ENCODE peak calls at places on chromosomes 11 and 22, in four cellular contexts. I is K562, H is HL-60, D is GM12878. Z is an unnamed sample.
A peak's percentile ranks its signal among the peaks of the same experiment; 100 is the strongest.

GRCh38 chr22:41311487-41311886 is 10.2 kb downstream of the ZC3H7B start:
- DNase-seq in I (peak; percentile 72), H (no peak), D (no peak), Z (no peak)

GRCh38 chr11:73507086-73507485 is 90.8 kb downstream of the FAM168A start:
- DNase-seq in I (no peak), H (no peak), D (no peak), Z (no peak)

GRCh38 chr22:21585389-21585788 is 17.9 kb downstream of the UBE2L3 start:
- DNase-seq in I (no peak), H (no peak), D (no peak), Z (no peak)

GRCh38 chr22:18973264-18974031 is 37.4 kb upstream of the PRODH start:
- DNase-seq in I (no peak), H (no peak), D (no peak), Z (no peak)

GRCh38 chr11:45062974-45063635 is 83.3 kb upstream of the PRDM11 start:
- DNase-seq in I (no peak), H (no peak), D (no peak), Z (no peak)

GRCh38 chr22:36759481-36760159 is 16.3 kb downstream of the IFT27 start:
- DNase-seq in I (no peak), H (no peak), D (no peak), Z (no peak)

GRCh38 chr11:61752925-61753551 is 602 bp downstream of the MYRF start:
- DNase-seq in I (no peak), H (no peak), D (no peak), Z (no peak)

GRCh38 chr22:20455709-20456063 is 18.1 kb upstream of the SCARF2 start:
- DNase-seq in I (no peak), H (no peak), D (no peak), Z (no peak)

GRCh38 chr11:12449961-12450715 is 72.8 kb downstream of the PARVA start:
- DNase-seq in I (no peak), H (no peak), D (no peak), Z (no peak)

GRCh38 chr11:11985016-11985715 is 23.3 kb downstream of the DKK3 start:
- DNase-seq in I (no peak), H (no peak), D (no peak), Z (no peak)

GRCh38 chr11:129695543-129696308 is 119.9 kb upstream of the TMEM45B start:
- DNase-seq in I (peak; percentile 71), H (peak; percentile 16), D (no peak), Z (peak; percentile 37)

GRCh38 chr11:10641314-10642206 is 52.0 kb downstream of the IRAG1 start:
- DNase-seq in I (no peak), H (no peak), D (peak; percentile 62), Z (peak; percentile 48)

GRCh38 chr22:38567531-38568245 is 2.3 kb downstream of the DMC1 start:
- DNase-seq in I (no peak), H (no peak), D (no peak), Z (no peak)

GRCh38 chr11:78140392-78141077 is 1.1 kb upstream of the ALG8 start:
- DNase-seq in I (peak; percentile 44), H (no peak), D (no peak), Z (no peak)

GRCh38 chr11:62918531-62918930 is 2.6 kb downstream of the CHRM1 start:
- DNase-seq in I (no peak), H (no peak), D (no peak), Z (no peak)

GRCh38 chr22:27405672-27406388 is 395.7 kb downstream of the MN1 start:
- DNase-seq in I (peak; percentile 43), H (peak; percentile 1), D (no peak), Z (peak; percentile 44)

GRCh38 chr22:44711701-44712100 is 9.7 kb downstream of the PRR5 start:
- DNase-seq in I (no peak), H (no peak), D (no peak), Z (no peak)

GRCh38 chr11:119317592-119318239 is 786 bp upstream of the MCAM start:
- DNase-seq in I (no peak), H (no peak), D (no peak), Z (no peak)

GRCh38 chr11:41714101-41714500 is 254.6 kb upstream of the LRRC4C start:
- DNase-seq in I (no peak), H (no peak), D (no peak), Z (no peak)

GRCh38 chr11:131692151-131692550 is 321.7 kb downstream of the NTM start:
- DNase-seq in I (no peak), H (no peak), D (no peak), Z (no peak)

GRCh38 chr22:41524809-41525449 is 19.3 kb downstream of the POLR3H start:
- DNase-seq in I (no peak), H (peak; percentile 61), D (no peak), Z (peak; percentile 60)

GRCh38 chr11:10208045-10208674 is 85.9 kb downstream of the SBF2 start:
- DNase-seq in I (peak; percentile 41), H (no peak), D (peak; percentile 32), Z (no peak)

GRCh38 chr11:75812542-75813040 is 2.4 kb upstream of the UVRAG start:
- DNase-seq in I (no peak), H (no peak), D (no peak), Z (no peak)

GRCh38 chr22:25942126-25942988 is 200.4 kb downstream of the MYO18B start:
- DNase-seq in I (no peak), H (no peak), D (no peak), Z (no peak)

GRCh38 chr11:27192184-27192583 is 151.6 kb downstream of the BBOX1 start:
- DNase-seq in I (no peak), H (no peak), D (no peak), Z (no peak)

GRCh38 chr11:27200779-27201453 is 160.3 kb downstream of the BBOX1 start:
- DNase-seq in I (no peak), H (no peak), D (no peak), Z (no peak)

GRCh38 chr11:27194976-27195375 is 154.4 kb downstream of the BBOX1 start:
- DNase-seq in I (no peak), H (no peak), D (no peak), Z (no peak)

GRCh38 chr11:27193434-27194225 is 153.0 kb downstream of the BBOX1 start:
- DNase-seq in I (peak; percentile 15), H (no peak), D (no peak), Z (no peak)

DNA sequence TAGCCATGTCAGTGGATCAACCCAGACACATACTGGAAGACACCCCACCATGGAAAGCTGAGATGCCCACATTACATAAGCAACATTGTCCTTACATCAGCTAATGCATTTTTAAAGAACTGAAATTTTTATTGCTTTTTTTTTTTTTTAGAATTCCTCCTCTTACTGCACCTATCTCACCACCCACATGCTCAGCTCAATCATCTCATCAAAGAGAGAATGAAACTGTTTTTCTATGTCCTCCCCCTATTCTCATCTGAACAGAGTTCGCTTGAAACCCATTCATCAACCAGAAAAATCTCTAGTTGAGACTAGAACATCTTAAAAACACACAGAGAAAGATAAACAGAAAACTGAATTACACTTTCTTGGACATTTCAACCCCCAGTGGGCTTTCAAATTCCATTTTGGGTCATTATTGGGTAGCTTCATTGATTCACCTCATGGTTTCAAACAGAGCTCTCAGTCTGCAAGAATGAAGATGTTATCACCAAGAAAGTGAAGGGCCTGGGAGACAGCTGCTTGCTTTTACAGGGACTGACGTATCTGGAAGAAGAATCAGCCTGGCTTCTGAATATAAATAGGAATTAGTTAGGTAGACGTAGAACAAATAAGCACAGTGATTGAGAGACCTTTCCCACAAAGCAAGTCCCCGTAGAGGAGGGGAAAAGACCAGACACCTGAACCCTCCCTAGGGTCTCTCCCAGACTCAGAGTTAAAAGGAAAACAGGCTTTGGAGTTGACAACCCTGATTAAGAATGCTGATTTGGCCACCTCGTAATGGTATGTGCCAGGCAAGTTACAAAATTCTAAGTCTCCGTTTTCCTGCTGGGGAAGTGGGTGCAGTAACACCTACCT is 155.7 kb downstream of the BBOX1 start:
- DNase-seq in I (no peak), H (no peak), D (no peak), Z (no peak)
- TF ChIP-seq SPI1 in I (no peak), H (no peak), D (no peak), Z (no peak)

GRCh38 chr11:102572537-102573220 is 42.1 kb upstream of the MMP7 start:
- DNase-seq in I (no peak), H (no peak), D (no peak), Z (no peak)

GRCh38 chr11:102575016-102575415 is 44.5 kb upstream of the MMP7 start:
- DNase-seq in I (no peak), H (no peak), D (no peak), Z (no peak)

GRCh38 chr11:102577182-102577581 is 46.6 kb upstream of the MMP7 start:
- DNase-seq in I (no peak), H (peak; percentile 22), D (no peak), Z (no peak)

GRCh38 chr11:102576350-102576749 is 45.8 kb upstream of the MMP7 start:
- DNase-seq in I (no peak), H (no peak), D (no peak), Z (no peak)

GRCh38 chr11:102573851-102574250 is 43.3 kb upstream of the MMP7 start:
- DNase-seq in I (no peak), H (no peak), D (no peak), Z (no peak)
- TF ChIP-seq SPI1 in I (no peak), H (no peak), D (no peak), Z (no peak)

GRCh38 chr22:29320546-29320945 is 5.0 kb upstream of the RASL10A start:
- DNase-seq in I (no peak), H (no peak), D (no peak), Z (no peak)
- TF ChIP-seq SPI1 in I (no peak), H (no peak), D (no peak), Z (no peak)

GRCh38 chr11:76845069-76845468 is 15.6 kb upstream of the ACER3 start:
- DNase-seq in I (no peak), H (no peak), D (no peak), Z (no peak)
- TF ChIP-seq SPI1 in I (no peak), H (no peak), D (no peak), Z (no peak)

GRCh38 chr11:124080319-124081001 is 34.8 kb upstream of the VWA5A start:
- DNase-seq in I (peak; percentile 43), H (no peak), D (no peak), Z (no peak)
- TF ChIP-seq SPI1 in I (no peak), H (no peak), D (no peak), Z (no peak)

DNA sequence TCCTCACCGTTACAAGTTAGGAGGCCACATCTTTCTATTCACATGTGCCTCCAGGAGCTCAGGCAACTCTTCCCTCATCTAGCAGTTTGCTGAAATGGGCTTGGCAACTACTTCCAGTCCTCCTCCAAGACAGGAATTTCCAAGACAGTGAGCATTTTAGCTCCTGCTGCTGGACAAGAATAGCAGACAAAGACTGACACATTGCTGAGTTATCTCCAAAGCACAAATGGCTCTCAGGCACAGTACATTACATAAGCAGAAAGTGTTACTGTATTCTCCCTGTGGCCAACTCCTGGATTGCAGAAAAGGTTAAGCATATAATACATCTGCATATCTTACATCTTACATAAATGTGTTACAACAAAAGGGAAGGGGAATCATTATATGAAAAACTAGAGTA is 83.2 kb upstream of the POU2AF2 start:
- DNase-seq in I (no peak), H (no peak), D (no peak), Z (no peak)
- TF ChIP-seq SPI1 in I (no peak), H (no peak), D (no peak), Z (no peak)